ENCODE peak calls at places on chromosomes 6 and 20, in ten cellular contexts. One of them, this sample, is unnamed.

GRCh38 chr6:136753624-136754023 is 38.7 kb downstream of the MAP3K5 start:
- DNase-seq in NCI-H146: no peak
- DNase-seq in activated CD8-positive, alpha-beta memory T cell treated with anti-CD3 and anti-CD28 coated beads for 24 hours: no peak
- DNase-seq in GM12865: peak
- DNase-seq in neural crest cell: no peak
- DNase-seq in mucosa of gallbladder: no peak
- DNase-seq in fibroblast of pulmonary artery: no peak
- DNase-seq in activated CD4-positive, alpha-beta T cell treated with anti-CD3 and anti-CD28 coated beads, Interleukin-2, amount 10 ng/mL, durations not matched to agents 24 days and 14 days: peak
- DNase-seq in mesothelial cell of epicardium: no peak
- DNase-seq in foreskin melanocyte: no peak
- DNase-seq in this sample: no peak

GRCh38 chr20:30286157-30286556 is 971.3 kb upstream of the DEFB115 start:
- DNase-seq in NCI-H146: no peak
- DNase-seq in activated CD8-positive, alpha-beta memory T cell treated with anti-CD3 and anti-CD28 coated beads for 24 hours: no peak
- DNase-seq in GM12865: peak
- DNase-seq in neural crest cell: no peak
- DNase-seq in mucosa of gallbladder: no peak
- DNase-seq in fibroblast of pulmonary artery: no peak
- DNase-seq in activated CD4-positive, alpha-beta T cell treated with anti-CD3 and anti-CD28 coated beads, Interleukin-2, amount 10 ng/mL, durations not matched to agents 24 days and 14 days: no peak
- DNase-seq in mesothelial cell of epicardium: no peak
- DNase-seq in foreskin melanocyte: no peak
- DNase-seq in this sample: no peak

GRCh38 chr20:12262747-12263146 is 345.1 kb downstream of the BTBD3 start:
- DNase-seq in NCI-H146: no peak
- DNase-seq in activated CD8-positive, alpha-beta memory T cell treated with anti-CD3 and anti-CD28 coated beads for 24 hours: no peak
- DNase-seq in GM12865: no peak
- DNase-seq in neural crest cell: no peak
- DNase-seq in mucosa of gallbladder: peak
- DNase-seq in fibroblast of pulmonary artery: no peak
- DNase-seq in activated CD4-positive, alpha-beta T cell treated with anti-CD3 and anti-CD28 coated beads, Interleukin-2, amount 10 ng/mL, durations not matched to agents 24 days and 14 days: no peak
- DNase-seq in mesothelial cell of epicardium: no peak
- DNase-seq in foreskin melanocyte: no peak
- DNase-seq in this sample: no peak

GRCh38 chr6:84546427-84546914 is 217.9 kb downstream of the TBX18 start:
- DNase-seq in NCI-H146: peak
- DNase-seq in activated CD8-positive, alpha-beta memory T cell treated with anti-CD3 and anti-CD28 coated beads for 24 hours: no peak
- DNase-seq in GM12865: no peak
- DNase-seq in neural crest cell: no peak
- DNase-seq in mucosa of gallbladder: no peak
- DNase-seq in fibroblast of pulmonary artery: no peak
- DNase-seq in activated CD4-positive, alpha-beta T cell treated with anti-CD3 and anti-CD28 coated beads, Interleukin-2, amount 10 ng/mL, durations not matched to agents 24 days and 14 days: no peak
- DNase-seq in mesothelial cell of epicardium: no peak
- DNase-seq in foreskin melanocyte: no peak
- DNase-seq in this sample: no peak

GRCh38 chr20:4949833-4950178 is 51.5 kb downstream of the SLC23A2 start:
- DNase-seq in NCI-H146: no peak
- DNase-seq in activated CD8-positive, alpha-beta memory T cell treated with anti-CD3 and anti-CD28 coated beads for 24 hours: no peak
- DNase-seq in GM12865: peak
- DNase-seq in neural crest cell: no peak
- DNase-seq in mucosa of gallbladder: no peak
- DNase-seq in fibroblast of pulmonary artery: peak
- DNase-seq in activated CD4-positive, alpha-beta T cell treated with anti-CD3 and anti-CD28 coated beads, Interleukin-2, amount 10 ng/mL, durations not matched to agents 24 days and 14 days: peak
- DNase-seq in mesothelial cell of epicardium: no peak
- DNase-seq in foreskin melanocyte: no peak
- DNase-seq in this sample: peak

GRCh38 chr6:107331409-107332386 is 127.7 kb downstream of the PDSS2 start:
- DNase-seq in NCI-H146: no peak
- DNase-seq in activated CD8-positive, alpha-beta memory T cell treated with anti-CD3 and anti-CD28 coated beads for 24 hours: no peak
- DNase-seq in GM12865: no peak
- DNase-seq in neural crest cell: no peak
- DNase-seq in mucosa of gallbladder: no peak
- DNase-seq in fibroblast of pulmonary artery: no peak
- DNase-seq in activated CD4-positive, alpha-beta T cell treated with anti-CD3 and anti-CD28 coated beads, Interleukin-2, amount 10 ng/mL, durations not matched to agents 24 days and 14 days: no peak
- DNase-seq in mesothelial cell of epicardium: no peak
- DNase-seq in foreskin melanocyte: no peak
- DNase-seq in this sample: no peak

GRCh38 chr6:52356017-52356416 is 5.9 kb upstream of the PAQR8 start:
- DNase-seq in NCI-H146: no peak
- DNase-seq in activated CD8-positive, alpha-beta memory T cell treated with anti-CD3 and anti-CD28 coated beads for 24 hours: no peak
- DNase-seq in GM12865: no peak
- DNase-seq in neural crest cell: no peak
- DNase-seq in mucosa of gallbladder: no peak
- DNase-seq in fibroblast of pulmonary artery: no peak
- DNase-seq in activated CD4-positive, alpha-beta T cell treated with anti-CD3 and anti-CD28 coated beads, Interleukin-2, amount 10 ng/mL, durations not matched to agents 24 days and 14 days: no peak
- DNase-seq in mesothelial cell of epicardium: no peak
- DNase-seq in foreskin melanocyte: no peak
- DNase-seq in this sample: no peak

GRCh38 chr20:10970109-10970508 is 296.3 kb upstream of the JAG1 start:
- DNase-seq in NCI-H146: no peak
- DNase-seq in activated CD8-positive, alpha-beta memory T cell treated with anti-CD3 and anti-CD28 coated beads for 24 hours: no peak
- DNase-seq in GM12865: no peak
- DNase-seq in neural crest cell: no peak
- DNase-seq in mucosa of gallbladder: no peak
- DNase-seq in fibroblast of pulmonary artery: peak
- DNase-seq in activated CD4-positive, alpha-beta T cell treated with anti-CD3 and anti-CD28 coated beads, Interleukin-2, amount 10 ng/mL, durations not matched to agents 24 days and 14 days: no peak
- DNase-seq in mesothelial cell of epicardium: no peak
- DNase-seq in foreskin melanocyte: no peak
- DNase-seq in this sample: no peak

GRCh38 chr6:89818977-89819335 is 638 bp downstream of the MDN1 start:
- DNase-seq in NCI-H146: peak
- DNase-seq in activated CD8-positive, alpha-beta memory T cell treated with anti-CD3 and anti-CD28 coated beads for 24 hours: no peak
- DNase-seq in GM12865: peak
- DNase-seq in neural crest cell: peak
- DNase-seq in mucosa of gallbladder: peak
- DNase-seq in fibroblast of pulmonary artery: peak
- DNase-seq in activated CD4-positive, alpha-beta T cell treated with anti-CD3 and anti-CD28 coated beads, Interleukin-2, amount 10 ng/mL, durations not matched to agents 24 days and 14 days: no peak
- DNase-seq in mesothelial cell of epicardium: no peak
- DNase-seq in foreskin melanocyte: no peak
- DNase-seq in this sample: no peak

GRCh38 chr6:2749972-2750600 is 636 bp downstream of the MYLK4 start:
- DNase-seq in NCI-H146: peak
- DNase-seq in activated CD8-positive, alpha-beta memory T cell treated with anti-CD3 and anti-CD28 coated beads for 24 hours: peak
- DNase-seq in GM12865: peak
- DNase-seq in neural crest cell: peak
- DNase-seq in mucosa of gallbladder: peak
- DNase-seq in fibroblast of pulmonary artery: peak
- DNase-seq in activated CD4-positive, alpha-beta T cell treated with anti-CD3 and anti-CD28 coated beads, Interleukin-2, amount 10 ng/mL, durations not matched to agents 24 days and 14 days: peak
- DNase-seq in mesothelial cell of epicardium: peak
- DNase-seq in foreskin melanocyte: no peak
- DNase-seq in this sample: peak

GRCh38 chr6:118580585-118581419 is 32.7 kb downstream of the PLN start:
- DNase-seq in NCI-H146: peak
- DNase-seq in activated CD8-positive, alpha-beta memory T cell treated with anti-CD3 and anti-CD28 coated beads for 24 hours: no peak
- DNase-seq in GM12865: peak
- DNase-seq in neural crest cell: peak
- DNase-seq in mucosa of gallbladder: peak
- DNase-seq in fibroblast of pulmonary artery: peak
- DNase-seq in activated CD4-positive, alpha-beta T cell treated with anti-CD3 and anti-CD28 coated beads, Interleukin-2, amount 10 ng/mL, durations not matched to agents 24 days and 14 days: peak
- DNase-seq in mesothelial cell of epicardium: no peak
- DNase-seq in foreskin melanocyte: peak
- DNase-seq in this sample: no peak

GRCh38 chr6:12367412-12367811 is 77.3 kb downstream of the EDN1 start:
- DNase-seq in NCI-H146: no peak
- DNase-seq in activated CD8-positive, alpha-beta memory T cell treated with anti-CD3 and anti-CD28 coated beads for 24 hours: no peak
- DNase-seq in GM12865: no peak
- DNase-seq in neural crest cell: no peak
- DNase-seq in mucosa of gallbladder: no peak
- DNase-seq in fibroblast of pulmonary artery: no peak
- DNase-seq in activated CD4-positive, alpha-beta T cell treated with anti-CD3 and anti-CD28 coated beads, Interleukin-2, amount 10 ng/mL, durations not matched to agents 24 days and 14 days: no peak
- DNase-seq in mesothelial cell of epicardium: no peak
- DNase-seq in foreskin melanocyte: no peak
- DNase-seq in this sample: no peak

GRCh38 chr6:134449781-134450180 is 131.9 kb upstream of the SGK1 start:
- DNase-seq in NCI-H146: no peak
- DNase-seq in activated CD8-positive, alpha-beta memory T cell treated with anti-CD3 and anti-CD28 coated beads for 24 hours: no peak
- DNase-seq in GM12865: no peak
- DNase-seq in neural crest cell: no peak
- DNase-seq in mucosa of gallbladder: no peak
- DNase-seq in fibroblast of pulmonary artery: no peak
- DNase-seq in activated CD4-positive, alpha-beta T cell treated with anti-CD3 and anti-CD28 coated beads, Interleukin-2, amount 10 ng/mL, durations not matched to agents 24 days and 14 days: no peak
- DNase-seq in mesothelial cell of epicardium: no peak
- DNase-seq in foreskin melanocyte: no peak
- DNase-seq in this sample: no peak

GRCh38 chr20:54292186-54292585 is 84.3 kb downstream of the PFDN4 start:
- DNase-seq in NCI-H146: no peak
- DNase-seq in activated CD8-positive, alpha-beta memory T cell treated with anti-CD3 and anti-CD28 coated beads for 24 hours: no peak
- DNase-seq in GM12865: no peak
- DNase-seq in neural crest cell: no peak
- DNase-seq in mucosa of gallbladder: no peak
- DNase-seq in fibroblast of pulmonary artery: peak
- DNase-seq in activated CD4-positive, alpha-beta T cell treated with anti-CD3 and anti-CD28 coated beads, Interleukin-2, amount 10 ng/mL, durations not matched to agents 24 days and 14 days: peak
- DNase-seq in mesothelial cell of epicardium: no peak
- DNase-seq in foreskin melanocyte: no peak
- DNase-seq in this sample: no peak

GRCh38 chr20:48425776-48426175 is 402.0 kb downstream of the PREX1 start:
- DNase-seq in NCI-H146: no peak
- DNase-seq in activated CD8-positive, alpha-beta memory T cell treated with anti-CD3 and anti-CD28 coated beads for 24 hours: no peak
- DNase-seq in GM12865: no peak
- DNase-seq in neural crest cell: no peak
- DNase-seq in mucosa of gallbladder: no peak
- DNase-seq in fibroblast of pulmonary artery: no peak
- DNase-seq in activated CD4-positive, alpha-beta T cell treated with anti-CD3 and anti-CD28 coated beads, Interleukin-2, amount 10 ng/mL, durations not matched to agents 24 days and 14 days: no peak
- DNase-seq in mesothelial cell of epicardium: no peak
- DNase-seq in foreskin melanocyte: no peak
- DNase-seq in this sample: no peak

GRCh38 chr20:14434379-14435136 is 97.1 kb upstream of the FLRT3 start:
- DNase-seq in NCI-H146: no peak
- DNase-seq in activated CD8-positive, alpha-beta memory T cell treated with anti-CD3 and anti-CD28 coated beads for 24 hours: no peak
- DNase-seq in GM12865: no peak
- DNase-seq in neural crest cell: no peak
- DNase-seq in mucosa of gallbladder: no peak
- DNase-seq in fibroblast of pulmonary artery: peak
- DNase-seq in activated CD4-positive, alpha-beta T cell treated with anti-CD3 and anti-CD28 coated beads, Interleukin-2, amount 10 ng/mL, durations not matched to agents 24 days and 14 days: no peak
- DNase-seq in mesothelial cell of epicardium: no peak
- DNase-seq in foreskin melanocyte: no peak
- DNase-seq in this sample: no peak

GRCh38 chr6:113362542-113363430 is 494.4 kb upstream of the MARCKS start:
- DNase-seq in NCI-H146: no peak
- DNase-seq in activated CD8-positive, alpha-beta memory T cell treated with anti-CD3 and anti-CD28 coated beads for 24 hours: no peak
- DNase-seq in GM12865: no peak
- DNase-seq in neural crest cell: no peak
- DNase-seq in mucosa of gallbladder: no peak
- DNase-seq in fibroblast of pulmonary artery: no peak
- DNase-seq in activated CD4-positive, alpha-beta T cell treated with anti-CD3 and anti-CD28 coated beads, Interleukin-2, amount 10 ng/mL, durations not matched to agents 24 days and 14 days: no peak
- DNase-seq in mesothelial cell of epicardium: no peak
- DNase-seq in foreskin melanocyte: peak
- DNase-seq in this sample: peak

GRCh38 chr6:22249646-22250045 is 47.2 kb downstream of the PRL start:
- DNase-seq in NCI-H146: no peak
- DNase-seq in activated CD8-positive, alpha-beta memory T cell treated with anti-CD3 and anti-CD28 coated beads for 24 hours: no peak
- DNase-seq in GM12865: no peak
- DNase-seq in neural crest cell: no peak
- DNase-seq in mucosa of gallbladder: no peak
- DNase-seq in fibroblast of pulmonary artery: no peak
- DNase-seq in activated CD4-positive, alpha-beta T cell treated with anti-CD3 and anti-CD28 coated beads, Interleukin-2, amount 10 ng/mL, durations not matched to agents 24 days and 14 days: no peak
- DNase-seq in mesothelial cell of epicardium: no peak
- DNase-seq in foreskin melanocyte: no peak
- DNase-seq in this sample: no peak

GRCh38 chr6:145749632-145750031 is 14.3 kb upstream of the EPM2A start:
- DNase-seq in NCI-H146: no peak
- DNase-seq in activated CD8-positive, alpha-beta memory T cell treated with anti-CD3 and anti-CD28 coated beads for 24 hours: no peak
- DNase-seq in GM12865: peak
- DNase-seq in neural crest cell: no peak
- DNase-seq in mucosa of gallbladder: no peak
- DNase-seq in fibroblast of pulmonary artery: peak
- DNase-seq in activated CD4-positive, alpha-beta T cell treated with anti-CD3 and anti-CD28 coated beads, Interleukin-2, amount 10 ng/mL, durations not matched to agents 24 days and 14 days: no peak
- DNase-seq in mesothelial cell of epicardium: no peak
- DNase-seq in foreskin melanocyte: peak
- DNase-seq in this sample: no peak

GRCh38 chr6:16656451-16656850 is 104.8 kb downstream of the ATXN1 start:
- DNase-seq in NCI-H146: no peak
- DNase-seq in activated CD8-positive, alpha-beta memory T cell treated with anti-CD3 and anti-CD28 coated beads for 24 hours: no peak
- DNase-seq in GM12865: no peak
- DNase-seq in neural crest cell: no peak
- DNase-seq in mucosa of gallbladder: no peak
- DNase-seq in fibroblast of pulmonary artery: no peak
- DNase-seq in activated CD4-positive, alpha-beta T cell treated with anti-CD3 and anti-CD28 coated beads, Interleukin-2, amount 10 ng/mL, durations not matched to agents 24 days and 14 days: no peak
- DNase-seq in mesothelial cell of epicardium: no peak
- DNase-seq in foreskin melanocyte: no peak
- DNase-seq in this sample: no peak

GRCh38 chr6:149636116-149636515 is 12.4 kb downstream of the KATNA1 start:
- DNase-seq in NCI-H146: no peak
- DNase-seq in activated CD8-positive, alpha-beta memory T cell treated with anti-CD3 and anti-CD28 coated beads for 24 hours: no peak
- DNase-seq in GM12865: no peak
- DNase-seq in neural crest cell: no peak
- DNase-seq in mucosa of gallbladder: no peak
- DNase-seq in fibroblast of pulmonary artery: peak
- DNase-seq in activated CD4-positive, alpha-beta T cell treated with anti-CD3 and anti-CD28 coated beads, Interleukin-2, amount 10 ng/mL, durations not matched to agents 24 days and 14 days: no peak
- DNase-seq in mesothelial cell of epicardium: no peak
- DNase-seq in foreskin melanocyte: no peak
- DNase-seq in this sample: no peak

GRCh38 chr6:161802231-161802630 is 528.4 kb upstream of the AGPAT4 start:
- DNase-seq in NCI-H146: no peak
- DNase-seq in activated CD8-positive, alpha-beta memory T cell treated with anti-CD3 and anti-CD28 coated beads for 24 hours: no peak
- DNase-seq in GM12865: no peak
- DNase-seq in neural crest cell: no peak
- DNase-seq in mucosa of gallbladder: no peak
- DNase-seq in fibroblast of pulmonary artery: no peak
- DNase-seq in activated CD4-positive, alpha-beta T cell treated with anti-CD3 and anti-CD28 coated beads, Interleukin-2, amount 10 ng/mL, durations not matched to agents 24 days and 14 days: no peak
- DNase-seq in mesothelial cell of epicardium: no peak
- DNase-seq in foreskin melanocyte: no peak
- DNase-seq in this sample: no peak

GRCh38 chr6:50264995-50265571 is 215.4 kb upstream of the DEFB112 start:
- DNase-seq in NCI-H146: no peak
- DNase-seq in activated CD8-positive, alpha-beta memory T cell treated with anti-CD3 and anti-CD28 coated beads for 24 hours: no peak
- DNase-seq in GM12865: no peak
- DNase-seq in neural crest cell: no peak
- DNase-seq in mucosa of gallbladder: no peak
- DNase-seq in fibroblast of pulmonary artery: no peak
- DNase-seq in activated CD4-positive, alpha-beta T cell treated with anti-CD3 and anti-CD28 coated beads, Interleukin-2, amount 10 ng/mL, durations not matched to agents 24 days and 14 days: no peak
- DNase-seq in mesothelial cell of epicardium: no peak
- DNase-seq in foreskin melanocyte: peak
- DNase-seq in this sample: peak

GRCh38 chr6:138403324-138403800 is 661 bp upstream of the HEBP2 start:
- DNase-seq in NCI-H146: peak
- DNase-seq in activated CD8-positive, alpha-beta memory T cell treated with anti-CD3 and anti-CD28 coated beads for 24 hours: peak
- DNase-seq in GM12865: peak
- DNase-seq in neural crest cell: peak
- DNase-seq in mucosa of gallbladder: peak
- DNase-seq in fibroblast of pulmonary artery: peak
- DNase-seq in activated CD4-positive, alpha-beta T cell treated with anti-CD3 and anti-CD28 coated beads, Interleukin-2, amount 10 ng/mL, durations not matched to agents 24 days and 14 days: peak
- DNase-seq in mesothelial cell of epicardium: peak
- DNase-seq in foreskin melanocyte: no peak
- DNase-seq in this sample: no peak

GRCh38 chr6:132190815-132191175 is 210.5 kb downstream of the MOXD1 start:
- DNase-seq in NCI-H146: no peak
- DNase-seq in activated CD8-positive, alpha-beta memory T cell treated with anti-CD3 and anti-CD28 coated beads for 24 hours: no peak
- DNase-seq in GM12865: no peak
- DNase-seq in neural crest cell: no peak
- DNase-seq in mucosa of gallbladder: no peak
- DNase-seq in fibroblast of pulmonary artery: peak
- DNase-seq in activated CD4-positive, alpha-beta T cell treated with anti-CD3 and anti-CD28 coated beads, Interleukin-2, amount 10 ng/mL, durations not matched to agents 24 days and 14 days: no peak
- DNase-seq in mesothelial cell of epicardium: no peak
- DNase-seq in foreskin melanocyte: peak
- DNase-seq in this sample: no peak

GRCh38 chr6:53447869-53448268 is 97.0 kb downstream of the GCLC start:
- DNase-seq in NCI-H146: no peak
- DNase-seq in activated CD8-positive, alpha-beta memory T cell treated with anti-CD3 and anti-CD28 coated beads for 24 hours: no peak
- DNase-seq in GM12865: no peak
- DNase-seq in neural crest cell: no peak
- DNase-seq in mucosa of gallbladder: no peak
- DNase-seq in fibroblast of pulmonary artery: no peak
- DNase-seq in activated CD4-positive, alpha-beta T cell treated with anti-CD3 and anti-CD28 coated beads, Interleukin-2, amount 10 ng/mL, durations not matched to agents 24 days and 14 days: no peak
- DNase-seq in mesothelial cell of epicardium: no peak
- DNase-seq in foreskin melanocyte: no peak
- DNase-seq in this sample: no peak

GRCh38 chr6:81075974-81076373 is 676.5 kb downstream of the TENT5A start:
- DNase-seq in NCI-H146: no peak
- DNase-seq in activated CD8-positive, alpha-beta memory T cell treated with anti-CD3 and anti-CD28 coated beads for 24 hours: no peak
- DNase-seq in GM12865: peak
- DNase-seq in neural crest cell: peak
- DNase-seq in mucosa of gallbladder: no peak
- DNase-seq in fibroblast of pulmonary artery: peak
- DNase-seq in activated CD4-positive, alpha-beta T cell treated with anti-CD3 and anti-CD28 coated beads, Interleukin-2, amount 10 ng/mL, durations not matched to agents 24 days and 14 days: no peak
- DNase-seq in mesothelial cell of epicardium: no peak
- DNase-seq in foreskin melanocyte: peak
- DNase-seq in this sample: no peak

GRCh38 chr6:5840742-5841141 is 166.0 kb downstream of the NRN1 start:
- DNase-seq in NCI-H146: no peak
- DNase-seq in activated CD8-positive, alpha-beta memory T cell treated with anti-CD3 and anti-CD28 coated beads for 24 hours: peak
- DNase-seq in GM12865: no peak
- DNase-seq in neural crest cell: no peak
- DNase-seq in mucosa of gallbladder: no peak
- DNase-seq in fibroblast of pulmonary artery: no peak
- DNase-seq in activated CD4-positive, alpha-beta T cell treated with anti-CD3 and anti-CD28 coated beads, Interleukin-2, amount 10 ng/mL, durations not matched to agents 24 days and 14 days: no peak
- DNase-seq in mesothelial cell of epicardium: no peak
- DNase-seq in foreskin melanocyte: no peak
- DNase-seq in this sample: no peak

This sample was measured in NCI-H510A treated with DMSO at 0.1 percent for 48 hours.